ENCODE peak calls at places on chromosomes 2 and 18, in five cellular contexts. One of them, this sample, is unnamed.

GRCh38 chr2:202652119-202652518 is 17.4 kb downstream of the FAM117B start:
- DNase-seq in PC-9: no peak
- DNase-seq in endothelial cell of umbilical vein: no peak
- DNase-seq in fibroblast of lung: no peak
- DNase-seq in GM23338: no peak
- DNase-seq in this sample: no peak

GRCh38 chr2:102837626-102838198 is 75.9 kb downstream of the TMEM182 start:
- DNase-seq in PC-9: no peak
- DNase-seq in endothelial cell of umbilical vein: no peak
- DNase-seq in fibroblast of lung: no peak
- DNase-seq in GM23338: no peak
- DNase-seq in this sample: no peak

GRCh38 chr2:127771756-127772155 is 39.2 kb downstream of the WDR33 start:
- DNase-seq in PC-9: peak
- DNase-seq in endothelial cell of umbilical vein: peak
- DNase-seq in fibroblast of lung: peak
- DNase-seq in GM23338: no peak
- DNase-seq in this sample: no peak

GRCh38 chr2:96409543-96410184 is 74.1 kb downstream of the NCAPH start:
- DNase-seq in PC-9: no peak
- DNase-seq in endothelial cell of umbilical vein: no peak
- DNase-seq in fibroblast of lung: peak
- DNase-seq in GM23338: no peak
- DNase-seq in this sample: no peak

GRCh38 chr18:79596451-79597175 is 83.0 kb upstream of the CTDP1 start:
- DNase-seq in PC-9: no peak
- DNase-seq in endothelial cell of umbilical vein: no peak
- DNase-seq in fibroblast of lung: no peak
- DNase-seq in GM23338: no peak
- DNase-seq in this sample: no peak

GRCh38 chr2:241863021-241863954 is 4.6 kb upstream of the PDCD1 start:
- DNase-seq in PC-9: no peak
- DNase-seq in endothelial cell of umbilical vein: no peak
- DNase-seq in fibroblast of lung: no peak
- DNase-seq in GM23338: peak
- DNase-seq in this sample: no peak

GRCh38 chr2:55139305-55139704 is 89.1 kb upstream of the RTN4 start:
- DNase-seq in PC-9: no peak
- DNase-seq in endothelial cell of umbilical vein: no peak
- DNase-seq in fibroblast of lung: no peak
- DNase-seq in GM23338: no peak
- DNase-seq in this sample: no peak

GRCh38 chr18:9191658-9192256 is 55.2 kb downstream of the ANKRD12 start:
- DNase-seq in PC-9: no peak
- DNase-seq in endothelial cell of umbilical vein: no peak
- DNase-seq in fibroblast of lung: no peak
- DNase-seq in GM23338: no peak
- DNase-seq in this sample: no peak

GRCh38 chr2:172672114-172672513 is 63.5 kb upstream of the RAPGEF4 start:
- DNase-seq in PC-9: no peak
- DNase-seq in endothelial cell of umbilical vein: peak
- DNase-seq in fibroblast of lung: peak
- DNase-seq in GM23338: no peak
- DNase-seq in this sample: no peak

GRCh38 chr2:176680916-176681315 is 411.7 kb downstream of the MTX2 start:
- DNase-seq in PC-9: no peak
- DNase-seq in endothelial cell of umbilical vein: no peak
- DNase-seq in fibroblast of lung: peak
- DNase-seq in GM23338: no peak
- DNase-seq in this sample: no peak

GRCh38 chr2:28951910-28952805 is 28.9 kb upstream of the TOGARAM2 start:
- DNase-seq in PC-9: no peak
- DNase-seq in endothelial cell of umbilical vein: no peak
- DNase-seq in fibroblast of lung: peak
- DNase-seq in GM23338: peak
- DNase-seq in this sample: peak

GRCh38 chr2:112877423-112877822 is 33.5 kb upstream of the IL37 start:
- DNase-seq in PC-9: no peak
- DNase-seq in endothelial cell of umbilical vein: no peak
- DNase-seq in fibroblast of lung: no peak
- DNase-seq in GM23338: no peak
- DNase-seq in this sample: no peak

GRCh38 chr2:203122317-203122998 is 107.8 kb downstream of the NBEAL1 start:
- DNase-seq in PC-9: no peak
- DNase-seq in endothelial cell of umbilical vein: peak
- DNase-seq in fibroblast of lung: peak
- DNase-seq in GM23338: peak
- DNase-seq in this sample: peak

GRCh38 chr2:238139141-238139840 is 823 bp downstream of the KLHL30 start:
- DNase-seq in PC-9: peak
- DNase-seq in endothelial cell of umbilical vein: no peak
- DNase-seq in fibroblast of lung: no peak
- DNase-seq in GM23338: peak
- DNase-seq in this sample: no peak

GRCh38 chr2:30691948-30692828 is 115.1 kb downstream of the CAPN13 start:
- DNase-seq in PC-9: no peak
- DNase-seq in endothelial cell of umbilical vein: no peak
- DNase-seq in fibroblast of lung: peak
- DNase-seq in GM23338: no peak
- DNase-seq in this sample: no peak

GRCh38 chr18:6885992-6886823 is 156.7 kb downstream of the ARHGAP28 start:
- DNase-seq in PC-9: peak
- DNase-seq in endothelial cell of umbilical vein: peak
- DNase-seq in fibroblast of lung: peak
- DNase-seq in GM23338: peak
- DNase-seq in this sample: peak

GRCh38 chr2:201701591-201701990 is 3.1 kb upstream of the MPP4 start:
- DNase-seq in PC-9: no peak
- DNase-seq in endothelial cell of umbilical vein: no peak
- DNase-seq in fibroblast of lung: no peak
- DNase-seq in GM23338: no peak
- DNase-seq in this sample: no peak

GRCh38 chr18:58580078-58580477 is 48.8 kb downstream of the ALPK2 start:
- DNase-seq in PC-9: no peak
- DNase-seq in endothelial cell of umbilical vein: no peak
- DNase-seq in fibroblast of lung: peak
- DNase-seq in GM23338: no peak
- DNase-seq in this sample: no peak

GRCh38 chr2:40279001-40279400 is 172.9 kb downstream of the SLC8A1 start:
- DNase-seq in PC-9: no peak
- DNase-seq in endothelial cell of umbilical vein: peak
- DNase-seq in fibroblast of lung: peak
- DNase-seq in GM23338: no peak
- DNase-seq in this sample: no peak

GRCh38 chr18:32550958-32551357 is 80.3 kb upstream of the GAREM1 start:
- DNase-seq in PC-9: no peak
- DNase-seq in endothelial cell of umbilical vein: no peak
- DNase-seq in fibroblast of lung: no peak
- DNase-seq in GM23338: peak
- DNase-seq in this sample: peak

GRCh38 chr2:147293958-147294824 is 550.6 kb upstream of the ACVR2A start:
- DNase-seq in PC-9: no peak
- DNase-seq in endothelial cell of umbilical vein: no peak
- DNase-seq in fibroblast of lung: no peak
- DNase-seq in GM23338: no peak
- DNase-seq in this sample: no peak

GRCh38 chr2:134774074-134774742 is 55.4 kb upstream of the TMEM163 start:
- DNase-seq in PC-9: no peak
- DNase-seq in endothelial cell of umbilical vein: peak
- DNase-seq in fibroblast of lung: no peak
- DNase-seq in GM23338: no peak
- DNase-seq in this sample: no peak

GRCh38 chr18:12946549-12947354 is 1.1 kb upstream of the SEH1L start:
- DNase-seq in PC-9: peak
- DNase-seq in endothelial cell of umbilical vein: no peak
- DNase-seq in fibroblast of lung: peak
- DNase-seq in GM23338: peak
- DNase-seq in this sample: peak

DNA sequence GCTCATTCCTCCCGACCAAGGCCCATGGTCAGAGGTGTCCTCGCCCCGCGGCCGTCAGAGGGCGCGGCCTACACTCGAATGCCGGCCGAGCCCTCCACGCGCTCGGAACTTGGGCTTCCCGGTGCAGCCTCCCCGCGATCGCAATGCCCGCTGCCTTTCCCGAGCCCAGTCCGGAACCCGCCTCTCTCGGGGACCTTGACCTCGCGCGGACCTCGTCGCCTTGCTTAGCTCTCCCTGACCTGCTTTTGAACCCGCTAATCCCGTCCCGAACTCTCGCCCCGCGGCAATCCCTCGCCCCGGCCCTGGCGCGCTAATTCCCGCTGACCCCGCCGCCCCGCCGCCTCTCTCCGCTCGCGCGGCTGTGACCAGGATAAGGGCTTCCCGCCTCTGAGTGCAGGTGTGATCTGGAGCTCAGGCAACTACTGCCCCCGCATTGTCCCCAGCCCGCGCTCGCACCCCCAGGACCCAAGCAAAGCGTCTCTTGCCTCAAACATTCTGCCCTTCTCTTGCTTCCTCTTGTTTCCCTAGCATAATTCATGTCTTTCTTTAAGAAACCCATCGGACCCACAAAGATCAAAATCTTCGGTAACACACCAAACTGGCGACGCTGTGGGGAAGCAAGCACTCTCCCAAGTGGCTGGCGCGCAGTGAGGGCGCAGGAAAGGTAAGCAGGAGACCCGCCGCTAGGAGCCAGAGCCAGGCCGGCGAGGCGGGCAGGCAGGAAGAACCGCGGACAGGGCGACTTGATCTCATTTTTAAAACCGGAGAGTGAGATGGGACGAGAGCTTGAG is 46.6 kb upstream of the ATP6V1B1 start:
- DNase-seq in PC-9: no peak
- DNase-seq in endothelial cell of umbilical vein: no peak
- DNase-seq in fibroblast of lung: no peak
- DNase-seq in GM23338: peak
- DNase-seq in this sample: no peak
- TF ChIP-seq EZH2 in PC-9: no peak
- TF ChIP-seq EZH2 in endothelial cell of umbilical vein: peak
- TF ChIP-seq EZH2 in fibroblast of lung: peak
- TF ChIP-seq EZH2 in GM23338: peak
- TF ChIP-seq EZH2 in this sample: no peak

GRCh38 chr2:44943031-44943692 is 1.7 kb downstream of the SIX3 start:
- DNase-seq in PC-9: no peak
- DNase-seq in endothelial cell of umbilical vein: no peak
- DNase-seq in fibroblast of lung: no peak
- DNase-seq in GM23338: no peak
- DNase-seq in this sample: no peak

GRCh38 chr2:44944952-44945612 is 3.6 kb downstream of the SIX3 start:
- DNase-seq in PC-9: no peak
- DNase-seq in endothelial cell of umbilical vein: no peak
- DNase-seq in fibroblast of lung: no peak
- DNase-seq in GM23338: no peak
- DNase-seq in this sample: no peak

GRCh38 chr2:44945676-44946427 is 4.3 kb downstream of the SIX3 start:
- DNase-seq in PC-9: no peak
- DNase-seq in endothelial cell of umbilical vein: no peak
- DNase-seq in fibroblast of lung: no peak
- DNase-seq in GM23338: peak
- DNase-seq in this sample: no peak

GRCh38 chr2:44943693-44944101 is 2.2 kb downstream of the SIX3 start:
- DNase-seq in PC-9: no peak
- DNase-seq in endothelial cell of umbilical vein: no peak
- DNase-seq in fibroblast of lung: no peak
- DNase-seq in GM23338: peak
- DNase-seq in this sample: no peak

DNA sequence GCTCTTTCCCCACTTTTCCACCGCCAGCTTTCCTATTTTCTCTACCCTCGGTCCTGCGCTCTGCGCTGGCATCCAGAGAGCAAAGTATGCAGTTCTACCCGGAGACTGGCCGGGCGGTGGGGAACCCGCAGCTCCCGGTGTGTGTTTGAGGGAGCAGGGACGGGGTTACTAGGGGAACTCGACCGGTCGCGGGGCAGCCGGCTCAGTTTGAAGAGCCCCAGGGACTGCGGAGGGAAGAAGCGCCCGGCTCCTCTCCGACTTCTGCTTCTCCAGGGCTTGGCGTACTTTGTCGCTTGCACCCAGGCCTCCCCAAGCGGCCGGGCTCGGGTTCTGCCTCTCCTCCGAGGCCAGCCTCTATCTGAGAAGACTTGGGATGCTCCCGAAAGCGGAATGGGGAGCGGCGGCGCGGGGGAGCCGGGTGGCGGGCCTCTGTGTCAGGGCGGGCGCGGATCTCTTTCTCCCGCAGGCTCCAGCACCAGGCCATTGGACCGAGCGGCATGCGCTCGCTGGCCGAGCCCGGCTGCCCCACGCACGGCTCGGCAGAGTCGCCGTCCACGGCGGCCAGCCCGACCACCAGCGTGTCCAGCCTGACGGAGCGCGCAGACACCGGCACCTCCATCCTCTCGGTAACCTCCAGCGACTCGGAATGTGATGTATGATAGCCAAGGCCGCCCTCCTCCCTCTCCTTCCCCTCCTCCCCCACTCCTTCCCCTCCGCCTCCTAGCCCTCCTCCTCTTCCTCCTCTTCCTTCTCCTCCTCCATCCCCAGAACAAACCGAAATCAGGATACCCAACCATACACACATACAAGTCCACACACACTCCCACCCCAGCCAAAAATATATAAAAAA is 2.8 kb downstream of the SIX3 start:
- DNase-seq in PC-9: no peak
- DNase-seq in endothelial cell of umbilical vein: no peak
- DNase-seq in fibroblast of lung: no peak
- DNase-seq in GM23338: peak
- DNase-seq in this sample: no peak
- TF ChIP-seq EZH2 in PC-9: no peak
- TF ChIP-seq EZH2 in endothelial cell of umbilical vein: peak
- TF ChIP-seq EZH2 in fibroblast of lung: peak
- TF ChIP-seq EZH2 in GM23338: peak
- TF ChIP-seq EZH2 in this sample: peak

GRCh38 chr18:67516432-67517223 is at the start of gene DSEL:
- DNase-seq in PC-9: peak
- DNase-seq in endothelial cell of umbilical vein: peak
- DNase-seq in fibroblast of lung: peak
- DNase-seq in GM23338: peak
- DNase-seq in this sample: peak
- TF ChIP-seq EZH2 in PC-9: no peak
- TF ChIP-seq EZH2 in endothelial cell of umbilical vein: no peak
- TF ChIP-seq EZH2 in fibroblast of lung: no peak
- TF ChIP-seq EZH2 in GM23338: no peak
- TF ChIP-seq EZH2 in this sample: no peak

DNA sequence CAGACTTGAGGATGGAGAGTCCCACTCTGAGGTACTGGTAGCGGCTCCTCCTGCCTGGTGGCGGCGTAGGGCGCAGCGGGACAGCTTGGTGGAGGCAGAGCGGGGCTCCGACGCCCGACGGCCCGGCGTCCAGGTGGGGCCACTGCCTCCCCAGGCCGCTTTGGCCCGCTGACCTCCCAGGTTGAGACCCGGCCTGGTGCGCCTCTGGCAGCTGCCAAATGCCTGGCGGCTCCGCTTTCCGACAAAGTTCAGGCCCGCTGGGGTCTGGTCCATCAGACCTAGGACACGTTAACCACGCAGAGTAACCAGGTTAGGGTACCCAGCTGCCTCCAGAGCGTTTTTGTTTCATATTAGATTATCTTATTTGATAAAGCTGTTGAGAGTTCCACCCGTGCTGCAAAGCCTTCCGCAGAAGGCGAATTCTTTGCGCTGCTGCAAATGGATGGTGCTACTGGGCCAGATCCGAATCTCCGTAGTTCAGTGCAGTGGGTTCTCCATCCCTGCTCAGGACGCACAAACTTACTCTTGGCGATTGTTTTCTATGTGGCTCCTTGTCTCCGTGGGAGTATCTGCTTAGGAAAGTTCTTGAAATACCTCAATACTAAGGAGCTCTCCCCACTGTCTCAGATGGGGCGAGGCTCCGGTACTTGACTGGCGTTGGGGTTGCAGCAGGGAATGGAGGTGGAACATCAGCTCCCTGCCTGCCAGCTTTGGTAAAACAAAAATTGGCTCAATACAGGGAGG is 405.9 kb downstream of the XIRP2 start:
- DNase-seq in PC-9: no peak
- DNase-seq in endothelial cell of umbilical vein: peak
- DNase-seq in fibroblast of lung: peak
- DNase-seq in GM23338: peak
- DNase-seq in this sample: no peak
- TF ChIP-seq EZH2 in PC-9: no peak
- TF ChIP-seq EZH2 in endothelial cell of umbilical vein: peak
- TF ChIP-seq EZH2 in fibroblast of lung: no peak
- TF ChIP-seq EZH2 in GM23338: no peak
- TF ChIP-seq EZH2 in this sample: no peak